ENCODE peak calls at places on chromosomes 3 and 15, in ten cellular contexts. U is Panc1; S is activated CD4-positive, alpha-beta T cell treated with anti-CD3 and anti-CD28 coated beads for 48 hours; K is amniotic stem cell; B is non-pigmented ciliary epithelial cell; I is COLO829; C is EL; L is iPS-NIHi11; A is mesothelial cell of epicardium; E is uterus. H is an unnamed sample.

GRCh38 chr15:90765966-90766365 is 48.8 kb downstream of the BLM start:
- DNase-seq in U (no peak), S (no peak), K (no peak), B (no peak), I (no peak), C (peak; percentile 12), L (no peak), A (no peak), E (no peak), H (no peak)

GRCh38 chr3:56790016-56790950 is 11.5 kb downstream of the ARHGEF3 start:
- DNase-seq in U (no peak), S (no peak), K (no peak), B (no peak), I (no peak), C (no peak), L (no peak), A (no peak), E (no peak), H (no peak)

GRCh38 chr3:191391873-191392808 is 61.8 kb upstream of the UTS2B start:
- DNase-seq in U (no peak), S (no peak), K (no peak), B (no peak), I (no peak), C (no peak), L (peak; percentile 26), A (no peak), E (no peak), H (peak; percentile 37)

GRCh38 chr15:69394556-69395282 is 19.4 kb upstream of the KIF23 start:
- DNase-seq in U (peak; percentile 51), S (peak; percentile 91), K (no peak), B (no peak), I (peak; percentile 63), C (peak; percentile 75), L (peak; percentile 97), A (peak; percentile 79), E (peak; percentile 90), H (peak; percentile 67)

GRCh38 chr3:189202583-189202982 is 30.8 kb downstream of the TPRG1 start:
- DNase-seq in U (no peak), S (no peak), K (no peak), B (no peak), I (peak; percentile 18), C (no peak), L (no peak), A (no peak), E (no peak), H (no peak)

GRCh38 chr15:48899793-48900192 is 21.9 kb downstream of the EID1 start:
- DNase-seq in U (no peak), S (no peak), K (no peak), B (no peak), I (no peak), C (no peak), L (no peak), A (no peak), E (no peak), H (peak; percentile 15)

GRCh38 chr3:25055981-25056380 is 372.1 kb upstream of the RARB start:
- DNase-seq in U (no peak), S (no peak), K (no peak), B (no peak), I (no peak), C (no peak), L (no peak), A (no peak), E (no peak), H (no peak)

GRCh38 chr15:69893863-69894262 is 203.9 kb downstream of the TLE3 start:
- DNase-seq in U (no peak), S (no peak), K (no peak), B (no peak), I (peak; percentile 14), C (peak; percentile 67), L (peak; percentile 57), A (no peak), E (peak; percentile 54), H (peak; percentile 59)

GRCh38 chr15:89149501-89150101 is 61.3 kb downstream of the ABHD2 start:
- DNase-seq in U (no peak), S (no peak), K (no peak), B (no peak), I (no peak), C (no peak), L (no peak), A (no peak), E (no peak), H (no peak)

GRCh38 chr15:73697033-73697467 is 12.9 kb downstream of the CD276 start:
- DNase-seq in U (no peak), S (peak; percentile 87), K (peak; percentile 66), B (peak; percentile 68), I (peak; percentile 75), C (peak; percentile 94), L (peak; percentile 64), A (peak; percentile 39), E (peak; percentile 82), H (peak; percentile 94)

GRCh38 chr3:150970665-150971327 is 1.7 kb downstream of the CLRN1 start:
- DNase-seq in U (peak; percentile 22), S (no peak), K (no peak), B (peak; percentile 48), I (peak; percentile 79), C (peak; percentile 75), L (no peak), A (no peak), E (no peak), H (peak; percentile 69)

GRCh38 chr3:187025254-187025655 is 94.9 kb downstream of the ST6GAL1 start:
- DNase-seq in U (no peak), S (peak; percentile 66), K (no peak), B (no peak), I (no peak), C (no peak), L (no peak), A (no peak), E (no peak), H (no peak)

GRCh38 chr3:193030276-193030675 is 112.6 kb upstream of the MB21D2 start:
- DNase-seq in U (no peak), S (no peak), K (no peak), B (no peak), I (no peak), C (peak; percentile 57), L (no peak), A (no peak), E (no peak), H (peak; percentile 73)

GRCh38 chr3:100129944-100130343 is 15.6 kb upstream of the FILIP1L start:
- DNase-seq in U (no peak), S (no peak), K (no peak), B (no peak), I (no peak), C (no peak), L (no peak), A (no peak), E (no peak), H (no peak)

GRCh38 chr15:38217181-38217580 is 35.5 kb upstream of the SPRED1 start:
- DNase-seq in U (peak; percentile 18), S (no peak), K (no peak), B (no peak), I (peak; percentile 68), C (peak; percentile 78), L (no peak), A (no peak), E (no peak), H (peak; percentile 89)

GRCh38 chr15:73822998-73823397 is 50.4 kb upstream of the TBC1D21 start:
- DNase-seq in U (no peak), S (no peak), K (no peak), B (no peak), I (peak; percentile 20), C (peak; percentile 13), L (peak; percentile 83), A (no peak), E (no peak), H (peak; percentile 27)

GRCh38 chr3:124422805-124423204 is 307.4 kb upstream of the UMPS start:
- DNase-seq in U (no peak), S (no peak), K (no peak), B (no peak), I (no peak), C (no peak), L (no peak), A (no peak), E (no peak), H (no peak)

GRCh38 chr3:158308533-158308932 is 198.6 kb downstream of the RSRC1 start:
- DNase-seq in U (no peak), S (no peak), K (no peak), B (no peak), I (no peak), C (no peak), L (no peak), A (no peak), E (no peak), H (no peak)

GRCh38 chr3:135125171-135125801 is 330.2 kb downstream of the EPHB1 start:
- DNase-seq in U (no peak), S (no peak), K (peak; percentile 14), B (no peak), I (peak; percentile 10), C (peak; percentile 25), L (peak; percentile 71), A (no peak), E (no peak), H (peak; percentile 18)